ENCODE peak calls at places on chromosomes 16 and 17, in five cellular contexts. T, N, P, V and W are unnamed samples.

GRCh38 chr16:12639044-12639443 is 164.6 kb downstream of the CPPED1 start:
- DNase-seq in T (no peak), N (no peak), P (no peak), V (no peak), W (no peak)

GRCh38 chr17:32684087-32684828 is 192.7 kb downstream of the MYO1D start:
- DNase-seq in T (no peak), N (no peak), P (no peak), V (no peak), W (no peak)

GRCh38 chr17:345992-346785 is 6.4 kb downstream of the RPH3AL start:
- DNase-seq in T (no peak), N (no peak), P (no peak), V (no peak), W (no peak)

GRCh38 chr16:31010539-31010938 is at the start of gene STX1B:
- DNase-seq in T (peak; percentile 29), N (peak; percentile 21), P (no peak), V (no peak), W (no peak)

GRCh38 chr17:82704886-82705285 is 6.4 kb upstream of the RAB40B start:
- DNase-seq in T (no peak), N (no peak), P (no peak), V (no peak), W (no peak)

GRCh38 chr17:20981046-20981920 is 61.5 kb downstream of the USP22 start:
- DNase-seq in T (no peak), N (no peak), P (no peak), V (no peak), W (no peak)

GRCh38 chr16:28549301-28549899 is 4.3 kb upstream of the SGF29 start:
- DNase-seq in T (no peak), N (no peak), P (no peak), V (no peak), W (no peak)

GRCh38 chr16:73956592-73957495 is 339.8 kb upstream of the PSMD7 start:
- DNase-seq in T (no peak), N (peak; percentile 69), P (peak; percentile 33), V (peak; percentile 20), W (peak; percentile 47)

GRCh38 chr17:73586921-73587680 is 57.1 kb downstream of the SDK2 start:
- DNase-seq in T (no peak), N (no peak), P (peak; percentile 30), V (no peak), W (no peak)